ENCODE peak calls at places on chromosomes 6 and 20, in seven cellular contexts. One of them, this sample, is unnamed.

GRCh38 chr20:41078329-41078728 is 49.7 kb downstream of the TOP1 start:
- DNase-seq in AG10803: peak; percentile 65
- DNase-seq in HS-5: peak; percentile 45
- DNase-seq in adipocyte: peak; percentile 89
- DNase-seq in CD4-positive, CD25-positive, alpha-beta regulatory T cell: no peak
- DNase-seq in breast epithelium: no peak
- DNase-seq in RCC 7860: peak; percentile 55
- DNase-seq in this sample: no peak

GRCh38 chr6:42368156-42368555 is 83.6 kb downstream of the TRERF1 start:
- DNase-seq in AG10803: no peak
- DNase-seq in HS-5: no peak
- DNase-seq in adipocyte: no peak
- DNase-seq in CD4-positive, CD25-positive, alpha-beta regulatory T cell: peak; percentile 32
- DNase-seq in breast epithelium: no peak
- DNase-seq in RCC 7860: no peak
- DNase-seq in this sample: no peak

GRCh38 chr6:56540950-56541600 is 101.6 kb downstream of the DST start:
- DNase-seq in AG10803: no peak
- DNase-seq in HS-5: no peak
- DNase-seq in adipocyte: no peak
- DNase-seq in CD4-positive, CD25-positive, alpha-beta regulatory T cell: no peak
- DNase-seq in breast epithelium: no peak
- DNase-seq in RCC 7860: no peak
- DNase-seq in this sample: no peak

GRCh38 chr6:122530440-122531046 is 58.9 kb upstream of the SERINC1 start:
- DNase-seq in AG10803: peak; percentile 64
- DNase-seq in HS-5: peak; percentile 31
- DNase-seq in adipocyte: peak; percentile 92
- DNase-seq in CD4-positive, CD25-positive, alpha-beta regulatory T cell: peak; percentile 34
- DNase-seq in breast epithelium: no peak
- DNase-seq in RCC 7860: peak; percentile 29
- DNase-seq in this sample: peak; percentile 58

GRCh38 chr6:14276667-14277404 is 159.3 kb downstream of the CD83 start:
- DNase-seq in AG10803: no peak
- DNase-seq in HS-5: no peak
- DNase-seq in adipocyte: no peak
- DNase-seq in CD4-positive, CD25-positive, alpha-beta regulatory T cell: no peak
- DNase-seq in breast epithelium: no peak
- DNase-seq in RCC 7860: peak; percentile 35
- DNase-seq in this sample: no peak

GRCh38 chr6:32194825-32195651 is 2.6 kb upstream of the GPSM3 start:
- DNase-seq in AG10803: peak; percentile 61
- DNase-seq in HS-5: no peak
- DNase-seq in adipocyte: peak; percentile 81
- DNase-seq in CD4-positive, CD25-positive, alpha-beta regulatory T cell: no peak
- DNase-seq in breast epithelium: no peak
- DNase-seq in RCC 7860: peak; percentile 41
- DNase-seq in this sample: no peak

GRCh38 chr6:166939894-166940293 is 16.5 kb downstream of the RNASET2 start:
- DNase-seq in AG10803: no peak
- DNase-seq in HS-5: no peak
- DNase-seq in adipocyte: no peak
- DNase-seq in CD4-positive, CD25-positive, alpha-beta regulatory T cell: no peak
- DNase-seq in breast epithelium: no peak
- DNase-seq in RCC 7860: no peak
- DNase-seq in this sample: no peak

GRCh38 chr6:33427585-33428218 is 7.8 kb downstream of the SYNGAP1 start:
- DNase-seq in AG10803: no peak
- DNase-seq in HS-5: no peak
- DNase-seq in adipocyte: peak; percentile 73
- DNase-seq in CD4-positive, CD25-positive, alpha-beta regulatory T cell: peak; percentile 71
- DNase-seq in breast epithelium: no peak
- DNase-seq in RCC 7860: no peak
- DNase-seq in this sample: no peak

GRCh38 chr6:112202639-112203341 is 51.6 kb downstream of the LAMA4 start:
- DNase-seq in AG10803: peak; percentile 35
- DNase-seq in HS-5: no peak
- DNase-seq in adipocyte: peak; percentile 54
- DNase-seq in CD4-positive, CD25-positive, alpha-beta regulatory T cell: no peak
- DNase-seq in breast epithelium: no peak
- DNase-seq in RCC 7860: no peak
- DNase-seq in this sample: no peak

GRCh38 chr20:46964299-46965123 is 69.9 kb downstream of the EYA2 start:
- DNase-seq in AG10803: no peak
- DNase-seq in HS-5: no peak
- DNase-seq in adipocyte: no peak
- DNase-seq in CD4-positive, CD25-positive, alpha-beta regulatory T cell: no peak
- DNase-seq in breast epithelium: no peak
- DNase-seq in RCC 7860: no peak
- DNase-seq in this sample: no peak

GRCh38 chr20:37297066-37297736 is 7.7 kb downstream of the MANBAL start:
- DNase-seq in AG10803: peak; percentile 91
- DNase-seq in HS-5: no peak
- DNase-seq in adipocyte: peak; percentile 23
- DNase-seq in CD4-positive, CD25-positive, alpha-beta regulatory T cell: no peak
- DNase-seq in breast epithelium: no peak
- DNase-seq in RCC 7860: no peak
- DNase-seq in this sample: no peak

GRCh38 chr6:13524801-13525508 is 37.6 kb upstream of the GFOD1 start:
- DNase-seq in AG10803: no peak
- DNase-seq in HS-5: no peak
- DNase-seq in adipocyte: no peak
- DNase-seq in CD4-positive, CD25-positive, alpha-beta regulatory T cell: no peak
- DNase-seq in breast epithelium: no peak
- DNase-seq in RCC 7860: no peak
- DNase-seq in this sample: no peak

GRCh38 chr6:138600726-138601125 is 101.4 kb upstream of the NHSL1 start:
- DNase-seq in AG10803: peak; percentile 66
- DNase-seq in HS-5: peak; percentile 58
- DNase-seq in adipocyte: peak; percentile 89
- DNase-seq in CD4-positive, CD25-positive, alpha-beta regulatory T cell: no peak
- DNase-seq in breast epithelium: no peak
- DNase-seq in RCC 7860: no peak
- DNase-seq in this sample: no peak

GRCh38 chr20:35144694-35145093 is 2.4 kb downstream of the EDEM2 start:
- DNase-seq in AG10803: no peak
- DNase-seq in HS-5: no peak
- DNase-seq in adipocyte: no peak
- DNase-seq in CD4-positive, CD25-positive, alpha-beta regulatory T cell: no peak
- DNase-seq in breast epithelium: no peak
- DNase-seq in RCC 7860: no peak
- DNase-seq in this sample: no peak

GRCh38 chr6:129112591-129112990 is 229.7 kb downstream of the LAMA2 start:
- DNase-seq in AG10803: no peak
- DNase-seq in HS-5: no peak
- DNase-seq in adipocyte: no peak
- DNase-seq in CD4-positive, CD25-positive, alpha-beta regulatory T cell: no peak
- DNase-seq in breast epithelium: no peak
- DNase-seq in RCC 7860: no peak
- DNase-seq in this sample: no peak

GRCh38 chr20:62254021-62254724 is 15.9 kb downstream of the OSBPL2 start:
- DNase-seq in AG10803: no peak
- DNase-seq in HS-5: no peak
- DNase-seq in adipocyte: no peak
- DNase-seq in CD4-positive, CD25-positive, alpha-beta regulatory T cell: no peak
- DNase-seq in breast epithelium: no peak
- DNase-seq in RCC 7860: no peak
- DNase-seq in this sample: no peak

GRCh38 chr6:501891-502601 is 110.5 kb downstream of the IRF4 start:
- DNase-seq in AG10803: no peak
- DNase-seq in HS-5: no peak
- DNase-seq in adipocyte: no peak
- DNase-seq in CD4-positive, CD25-positive, alpha-beta regulatory T cell: peak; percentile 52
- DNase-seq in breast epithelium: no peak
- DNase-seq in RCC 7860: no peak
- DNase-seq in this sample: no peak

GRCh38 chr6:160973311-160973710 is 18.3 kb upstream of the MAP3K4 start:
- DNase-seq in AG10803: peak; percentile 81
- DNase-seq in HS-5: no peak
- DNase-seq in adipocyte: no peak
- DNase-seq in CD4-positive, CD25-positive, alpha-beta regulatory T cell: no peak
- DNase-seq in breast epithelium: no peak
- DNase-seq in RCC 7860: no peak
- DNase-seq in this sample: no peak

GRCh38 chr20:22383156-22383555 is 201.2 kb downstream of the FOXA2 start:
- DNase-seq in AG10803: peak; percentile 48
- DNase-seq in HS-5: no peak
- DNase-seq in adipocyte: no peak
- DNase-seq in CD4-positive, CD25-positive, alpha-beta regulatory T cell: no peak
- DNase-seq in breast epithelium: no peak
- DNase-seq in RCC 7860: peak; percentile 52
- DNase-seq in this sample: no peak

GRCh38 chr6:133130863-133131262 is 110.3 kb upstream of the EYA4 start:
- DNase-seq in AG10803: no peak
- DNase-seq in HS-5: peak; percentile 37
- DNase-seq in adipocyte: peak; percentile 22
- DNase-seq in CD4-positive, CD25-positive, alpha-beta regulatory T cell: no peak
- DNase-seq in breast epithelium: no peak
- DNase-seq in RCC 7860: peak; percentile 85
- DNase-seq in this sample: no peak

GRCh38 chr20:22652685-22653568 is 68.6 kb upstream of the FOXA2 start:
- DNase-seq in AG10803: no peak
- DNase-seq in HS-5: no peak
- DNase-seq in adipocyte: no peak
- DNase-seq in CD4-positive, CD25-positive, alpha-beta regulatory T cell: no peak
- DNase-seq in breast epithelium: no peak
- DNase-seq in RCC 7860: no peak
- DNase-seq in this sample: no peak

GRCh38 chr20:38061109-38061508 is 27.6 kb downstream of the RPRD1B start:
- DNase-seq in AG10803: no peak
- DNase-seq in HS-5: no peak
- DNase-seq in adipocyte: no peak
- DNase-seq in CD4-positive, CD25-positive, alpha-beta regulatory T cell: no peak
- DNase-seq in breast epithelium: no peak
- DNase-seq in RCC 7860: no peak
- DNase-seq in this sample: no peak

GRCh38 chr20:44720617-44720993 is 5.4 kb downstream of the CCN5 start:
- DNase-seq in AG10803: peak; percentile 86
- DNase-seq in HS-5: peak; percentile 92
- DNase-seq in adipocyte: peak; percentile 80
- DNase-seq in CD4-positive, CD25-positive, alpha-beta regulatory T cell: no peak
- DNase-seq in breast epithelium: no peak
- DNase-seq in RCC 7860: peak; percentile 94
- DNase-seq in this sample: no peak

GRCh38 chr6:109015185-109015584 is 79.5 kb downstream of the SESN1 start:
- DNase-seq in AG10803: no peak
- DNase-seq in HS-5: no peak
- DNase-seq in adipocyte: no peak
- DNase-seq in CD4-positive, CD25-positive, alpha-beta regulatory T cell: no peak
- DNase-seq in breast epithelium: no peak
- DNase-seq in RCC 7860: no peak
- DNase-seq in this sample: no peak

GRCh38 chr6:126359936-126360537 is 20.1 kb downstream of the CENPW start:
- DNase-seq in AG10803: no peak
- DNase-seq in HS-5: no peak
- DNase-seq in adipocyte: no peak
- DNase-seq in CD4-positive, CD25-positive, alpha-beta regulatory T cell: no peak
- DNase-seq in breast epithelium: no peak
- DNase-seq in RCC 7860: no peak
- DNase-seq in this sample: no peak

This sample was measured in neuronal stem cell.